ENCODE peak calls at places on chromosomes 3 and 15, in seven cellular contexts. B is mucosa of descending colon, T is IMR-90, K is neural progenitor cell, S is lower lobe of right lung, O is uterus, D is SJSA1. F is an unnamed sample.

GRCh38 chr15:39777497-39777896 is 5.1 kb downstream of the FSIP1 start:
- DNase-seq in B (no peak), S (no peak), K (no peak), T (peak; percentile 44), D (no peak), O (no peak), F (no peak)

GRCh38 chr15:37576952-37577351 is 357.5 kb upstream of the TMCO5A start:
- DNase-seq in S (no peak), D (no peak), T (no peak), K (no peak), B (no peak), O (no peak), F (no peak)

GRCh38 chr3:118057086-118057485 is 977.6 kb downstream of the IGSF11 start:
- DNase-seq in T (peak; percentile 29), K (no peak), O (no peak), D (no peak), B (no peak), S (no peak), F (no peak)

GRCh38 chr15:89998141-89998661 is 2.9 kb upstream of the ZNF710 start:
- DNase-seq in S (no peak), B (no peak), D (peak; percentile 24), T (peak; percentile 85), K (no peak), O (no peak), F (peak; percentile 69)

GRCh38 chr3:184710870-184711365 is 946 bp downstream of the MAGEF1 start:
- DNase-seq in K (no peak), T (no peak), D (peak; percentile 6), O (no peak), B (no peak), S (no peak), F (no peak)

GRCh38 chr3:194303749-194304148 is 47.4 kb downstream of the CPN2 start:
- DNase-seq in S (no peak), O (no peak), D (no peak), K (no peak), T (no peak), B (no peak), F (no peak)

GRCh38 chr3:15215996-15216395 is 9.9 kb downstream of the CAPN7 start:
- DNase-seq in K (no peak), T (peak; percentile 42), B (no peak), O (no peak), D (no peak), S (no peak), F (no peak)

GRCh38 chr3:150210461-150211110 is 197.5 kb upstream of the TSC22D2 start:
- DNase-seq in T (peak; percentile 30), B (no peak), D (no peak), K (peak; percentile 51), S (no peak), O (no peak), F (no peak)

GRCh38 chr15:46644493-46645481 is 1010.0 kb downstream of the SQOR start:
- DNase-seq in K (no peak), B (no peak), S (no peak), T (no peak), O (no peak), D (no peak), F (no peak)

GRCh38 chr3:64224826-64225606 is at the start of gene PRICKLE2:
- DNase-seq in S (peak; percentile 46), T (peak; percentile 96), B (peak; percentile 53), O (peak; percentile 78), D (peak; percentile 80), K (peak; percentile 92), F (peak; percentile 51)

GRCh38 chr3:53140575-53141467 is 10.6 kb upstream of the RFT1 start:
- DNase-seq in B (no peak), S (no peak), K (no peak), O (no peak), D (peak; percentile 4), T (peak; percentile 81), F (no peak)

GRCh38 chr3:177810162-177810623 is 612.9 kb upstream of the TBL1XR1 start:
- DNase-seq in T (peak; percentile 95), D (peak; percentile 85), B (no peak), O (no peak), K (no peak), S (no peak), F (no peak)

GRCh38 chr3:116306720-116307119 is 138.6 kb downstream of the LSAMP start:
- DNase-seq in D (no peak), B (no peak), S (no peak), K (peak; percentile 8), T (no peak), O (no peak), F (no peak)

GRCh38 chr3:37308247-37308646 is 133.9 kb upstream of the LRRFIP2 start:
- DNase-seq in B (no peak), T (peak; percentile 27), S (no peak), K (peak; percentile 26), O (no peak), D (peak; percentile 2), F (no peak)

GRCh38 chr3:136545664-136546266 is 206.4 kb downstream of the STAG1 start:
- DNase-seq in O (no peak), T (peak; percentile 51), K (no peak), B (no peak), D (no peak), S (no peak), F (no peak)

GRCh38 chr15:46091860-46092450 is 457.1 kb downstream of the SQOR start:
- DNase-seq in D (peak; percentile 25), B (peak; percentile 69), S (no peak), K (peak; percentile 73), O (no peak), T (peak; percentile 47), F (peak; percentile 8)

GRCh38 chr3:171309906-171310359 is 150.3 kb downstream of the TNIK start:
- DNase-seq in B (no peak), K (no peak), S (no peak), O (no peak), T (peak; percentile 77), D (no peak), F (no peak)

GRCh38 chr15:73388256-73388781 is 19.6 kb upstream of the HCN4 start:
- DNase-seq in S (no peak), D (peak; percentile 31), O (no peak), K (no peak), B (no peak), T (peak; percentile 68), F (peak; percentile 52)

GRCh38 chr15:39079296-39079834 is 501.5 kb upstream of the THBS1 start:
- DNase-seq in D (peak; percentile 47), T (peak; percentile 94), B (peak; percentile 55), O (no peak), K (no peak), S (no peak), F (peak; percentile 32)

GRCh38 chr3:119352863-119353527 is 58.8 kb downstream of the ARHGAP31 start:
- DNase-seq in K (no peak), B (no peak), S (no peak), D (peak; percentile 46), O (no peak), T (peak; percentile 89), F (no peak)

GRCh38 chr3:159448902-159449301 is 539.7 kb upstream of the IL12A start:
- DNase-seq in D (no peak), K (no peak), O (no peak), B (no peak), T (no peak), S (no peak), F (no peak)

GRCh38 chr3:69542265-69543079 is 156.6 kb upstream of the FRMD4B start:
- DNase-seq in O (no peak), T (no peak), D (peak; percentile 15), K (peak; percentile 88), S (peak; percentile 63), B (no peak), F (no peak)

GRCh38 chr3:107662109-107662477 is 139.3 kb downstream of the BBX start:
- DNase-seq in B (peak; percentile 28), S (no peak), T (peak; percentile 78), K (no peak), O (peak; percentile 60), D (no peak), F (no peak)

GRCh38 chr3:71128951-71129350 is 454.6 kb downstream of the FOXP1 start:
- DNase-seq in T (no peak), B (no peak), O (no peak), D (no peak), K (no peak), S (no peak), F (peak; percentile 36)
- H3K4me1 ChIP-seq in T (peaks cover 9% of the 10 kb centered on the region), B (peaks cover 53% of the 10 kb centered on the region), O (no peaks in the 10 kb centered on the region), D (peaks cover 36% of the 10 kb centered on the region), K (peaks cover 19% of the 10 kb centered on the region), S (peaks cover 60% of the 10 kb centered on the region), F (peaks cover 36% of the 10 kb centered on the region)

DNA sequence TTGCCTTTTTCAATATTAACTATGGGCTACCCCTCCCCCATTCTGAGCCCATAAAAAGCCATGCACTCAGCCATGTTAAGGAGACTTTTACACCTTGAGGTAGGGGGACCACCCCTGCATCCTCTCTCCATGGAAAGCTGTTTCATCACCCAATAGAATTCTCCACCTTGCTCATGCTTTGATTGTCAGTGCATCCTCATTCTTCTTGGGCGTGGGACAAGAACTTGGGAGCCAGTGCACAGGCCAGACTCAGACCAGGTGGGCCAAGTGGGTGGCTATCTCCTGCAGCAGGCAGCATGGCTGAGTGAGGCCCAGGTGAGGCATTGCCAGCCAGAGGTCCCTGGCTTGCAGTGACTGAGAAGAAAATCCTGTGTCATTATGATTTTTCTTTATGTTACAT is 357.4 kb upstream of the CDIN1 start:
- DNase-seq in B (no peak), D (no peak), S (no peak), O (no peak), T (no peak), K (no peak), F (no peak)
- H3K4me1 ChIP-seq in B (no peaks in the 10 kb centered on the region), D (no peaks in the 10 kb centered on the region), S (no peaks in the 10 kb centered on the region), O (no peaks in the 10 kb centered on the region), T (no peaks in the 10 kb centered on the region), K (peaks cover 13% of the 10 kb centered on the region), F (no peaks in the 10 kb centered on the region)

DNA sequence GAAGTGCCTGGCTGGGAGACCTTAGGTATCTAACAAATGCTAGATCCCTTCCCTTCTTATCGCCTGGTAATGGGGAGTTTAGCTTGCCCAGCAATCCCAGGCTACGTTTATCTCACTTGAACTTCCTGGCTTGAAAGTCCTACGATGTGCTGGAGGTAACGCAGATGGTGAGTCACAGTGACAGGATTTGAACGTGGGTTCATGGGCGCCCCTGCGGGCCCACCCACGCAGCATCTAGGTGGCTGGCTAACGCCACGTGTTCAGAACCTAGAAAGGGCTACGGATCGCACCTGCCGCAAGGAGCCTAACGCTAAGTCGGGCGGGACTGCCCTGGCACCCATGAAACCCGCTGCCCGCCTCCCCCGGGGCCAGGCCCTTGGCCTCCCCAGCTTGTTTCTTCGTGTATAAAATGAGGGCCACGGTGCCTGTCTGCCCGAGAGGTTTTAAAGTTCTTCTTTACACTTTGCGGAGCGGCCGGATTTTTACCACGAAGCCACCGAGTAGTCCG is 600 bp upstream of the USP3 start:
- DNase-seq in D (peak; percentile 90), O (peak; percentile 81), S (peak; percentile 82), K (no peak), T (peak; percentile 93), B (peak; percentile 77), F (peak; percentile 85)
- H3K4me1 ChIP-seq in D (peaks cover 52% of the 10 kb centered on the region), O (peaks cover 14% of the 10 kb centered on the region), S (peaks cover 74% of the 10 kb centered on the region), K (peaks cover 15% of the 10 kb centered on the region), T (peaks cover 20% of the 10 kb centered on the region), B (peaks cover 59% of the 10 kb centered on the region), F (peaks cover 34% of the 10 kb centered on the region)

DNA sequence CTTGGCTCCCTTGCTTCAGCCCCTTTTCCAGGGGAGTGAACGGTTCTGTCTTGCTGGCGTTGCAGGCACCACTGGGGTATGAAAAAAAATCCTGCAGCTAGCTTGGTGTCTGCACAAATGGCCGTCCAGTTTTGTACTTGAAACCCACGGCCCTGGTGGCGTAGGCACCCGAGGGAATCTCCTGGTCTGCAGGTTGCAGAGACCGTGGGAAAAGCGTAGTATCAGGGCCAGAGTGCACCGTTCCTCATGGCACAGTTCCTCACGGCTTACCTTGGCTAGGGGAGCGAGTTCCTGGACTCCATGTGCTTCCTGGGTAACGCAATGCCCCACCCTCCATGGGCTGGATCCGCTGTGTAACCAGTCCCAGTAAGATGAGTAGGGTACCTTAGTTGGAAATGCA is 214.9 kb downstream of the UBE2E2 start:
- DNase-seq in D (no peak), T (no peak), B (no peak), O (no peak), S (no peak), K (no peak), F (no peak)
- H3K4me1 ChIP-seq in D (no peaks in the 10 kb centered on the region), T (no peaks in the 10 kb centered on the region), B (no peaks in the 10 kb centered on the region), O (no peaks in the 10 kb centered on the region), S (peaks cover 10% of the 10 kb centered on the region), K (no peaks in the 10 kb centered on the region), F (no peaks in the 10 kb centered on the region)

F was measured in pancreas.